ENCODE peak calls at places on chromosomes 12 and 14, in nine cellular contexts. F is OCI-LY7, H is HCT116, W is GM23248, D is GM23338, E is SK-N-SH, U is PC-3, S is MM.1S, Q is neural progenitor cell. I is an unnamed sample.

GRCh38 chr12:11958216-11959091 is 112.3 kb upstream of the BCL2L14 start:
- DNase-seq in H (no peak), U (peak; percentile 81), E (no peak), F (no peak), Q (no peak), W (peak; percentile 97), S (no peak), D (no peak), I (peak; percentile 16)

GRCh38 chr12:114420553-114420952 is 14.6 kb upstream of the TBX5 start:
- DNase-seq in E (no peak), S (no peak), D (no peak), Q (no peak), U (no peak), W (no peak), F (no peak), H (no peak), I (no peak)

GRCh38 chr12:70398862-70399261 is 32.8 kb downstream of the KCNMB4 start:
- DNase-seq in W (no peak), Q (no peak), H (no peak), U (no peak), E (no peak), F (no peak), S (no peak), D (no peak), I (no peak)

GRCh38 chr12:80472912-80473500 is 29.0 kb downstream of the PTPRQ start:
- DNase-seq in W (peak; percentile 69), Q (peak; percentile 61), U (peak; percentile 67), F (peak; percentile 69), H (peak; percentile 53), D (peak; percentile 68), S (peak; percentile 66), E (peak; percentile 20), I (peak; percentile 63)

GRCh38 chr12:1218369-1218768 is 227.3 kb downstream of the ERC1 start:
- DNase-seq in W (no peak), Q (no peak), U (no peak), E (no peak), D (no peak), H (no peak), S (no peak), F (no peak), I (no peak)

GRCh38 chr14:36901846-36902245 is 240.2 kb downstream of the PAX9 start:
- DNase-seq in D (no peak), U (peak; percentile 87), Q (no peak), W (peak; percentile 3), S (no peak), E (no peak), F (no peak), H (no peak), I (no peak)

GRCh38 chr14:74804219-74804825 is 41.2 kb downstream of the YLPM1 start:
- DNase-seq in W (peak; percentile 81), F (peak; percentile 57), D (peak; percentile 72), H (peak; percentile 33), U (peak; percentile 64), E (peak; percentile 44), Q (peak; percentile 11), S (peak; percentile 6), I (peak; percentile 23)

GRCh38 chr12:113863455-113863845 is 102.7 kb downstream of the RBM19 start:
- DNase-seq in H (no peak), E (no peak), Q (no peak), S (no peak), W (no peak), D (no peak), U (no peak), F (no peak), I (no peak)

GRCh38 chr12:89709994-89710872 is 1.6 kb upstream of the ATP2B1 start:
- DNase-seq in U (peak; percentile 26), F (peak; percentile 58), Q (peak; percentile 77), D (peak; percentile 76), S (no peak), H (no peak), W (peak; percentile 74), E (no peak), I (peak; percentile 69)

GRCh38 chr14:71645656-71646055 is 286.6 kb upstream of the RGS6 start:
- DNase-seq in S (no peak), U (no peak), H (no peak), Q (no peak), D (no peak), E (no peak), W (peak; percentile 93), F (no peak), I (no peak)

GRCh38 chr12:6390084-6390799 is 6.3 kb downstream of the LTBR start:
- DNase-seq in D (no peak), Q (no peak), H (no peak), E (no peak), W (no peak), U (no peak), S (no peak), F (no peak), I (no peak)

GRCh38 chr12:98751580-98752115 is 106.6 kb downstream of the APAF1 start:
- DNase-seq in H (no peak), Q (no peak), S (no peak), W (no peak), D (no peak), F (no peak), E (no peak), U (no peak), I (no peak)

GRCh38 chr12:68342966-68343365 is 10.8 kb upstream of the MDM1 start:
- DNase-seq in F (no peak), U (no peak), S (no peak), H (no peak), D (no peak), W (no peak), E (no peak), Q (no peak), I (no peak)

GRCh38 chr12:52522346-52523011 is 2.3 kb upstream of the KRT5 start:
- DNase-seq in U (no peak), S (no peak), W (peak; percentile 50), Q (no peak), E (no peak), D (no peak), F (no peak), H (peak; percentile 27), I (no peak)

GRCh38 chr12:113889076-113889475 is 77.0 kb downstream of the RBM19 start:
- DNase-seq in W (peak; percentile 18), H (no peak), E (peak; percentile 45), Q (no peak), F (no peak), D (peak; percentile 6), S (no peak), U (no peak), I (no peak)

GRCh38 chr12:29743801-29744200 is 39.9 kb downstream of the TMTC1 start:
- DNase-seq in D (peak; percentile 13), Q (no peak), W (peak; percentile 78), S (no peak), E (no peak), F (no peak), H (no peak), U (peak; percentile 72), I (peak; percentile 12)

GRCh38 chr14:103185051-103186027 is 62.1 kb downstream of the TNFAIP2 start:
- DNase-seq in U (peak; percentile 80), H (peak; percentile 40), F (peak; percentile 62), Q (peak; percentile 53), E (peak; percentile 65), D (peak; percentile 68), W (peak; percentile 49), S (peak; percentile 17), I (peak; percentile 66)

GRCh38 chr14:81246561-81247270 is 26.0 kb upstream of the GTF2A1 start:
- DNase-seq in H (no peak), U (peak; percentile 69), D (no peak), W (peak; percentile 81), Q (no peak), S (no peak), E (no peak), F (no peak), I (no peak)

GRCh38 chr12:41795066-41795465 is 349.6 kb downstream of the GXYLT1 start:
- DNase-seq in E (no peak), H (no peak), F (no peak), W (peak; percentile 31), U (peak; percentile 4), Q (no peak), D (no peak), S (no peak), I (no peak)
- TF ChIP-seq EZH2phosphoT487 in E (no peak), H (no peak), F (no peak), W (no peak), U (no peak), Q (no peak), D (no peak), S (no peak), I (no peak)

GRCh38 chr12:105319691-105320209 is 10.7 kb upstream of the C12orf75 start:
- DNase-seq in H (no peak), S (no peak), U (no peak), D (peak; percentile 41), E (no peak), W (no peak), F (peak; percentile 73), Q (no peak), I (no peak)
- H3K36me3 ChIP-seq in H (no peaks in the 10 kb centered on the region), S (no peaks in the 10 kb centered on the region), U (no peaks in the 10 kb centered on the region), D (no peaks in the 10 kb centered on the region), E (no peaks in the 10 kb centered on the region), W (no peaks in the 10 kb centered on the region), F (no peaks in the 10 kb centered on the region), Q (no peaks in the 10 kb centered on the region), I (no peaks in the 10 kb centered on the region)

GRCh38 chr14:92704036-92704804 is 44.2 kb downstream of the LGMN start:
- DNase-seq in W (no peak), F (peak; percentile 53), E (no peak), Q (no peak), U (no peak), D (no peak), H (no peak), S (peak; percentile 58), I (no peak)
- TF ChIP-seq EZH2phosphoT487 in W (no peak), F (no peak), E (no peak), Q (no peak), U (no peak), D (no peak), H (no peak), S (no peak), I (no peak)

GRCh38 chr12:122312926-122313325 is 46.6 kb upstream of the VPS33A start:
- DNase-seq in E (no peak), H (no peak), D (no peak), Q (no peak), U (no peak), W (no peak), F (no peak), S (no peak), I (no peak)
- H3K36me3 ChIP-seq in E (peaks cover 31% of the 10 kb centered on the region), H (peaks cover 10% of the 10 kb centered on the region), D (no peaks in the 10 kb centered on the region), Q (no peaks in the 10 kb centered on the region), U (peaks cover 55% of the 10 kb centered on the region), W (peaks cover 34% of the 10 kb centered on the region), F (no peaks in the 10 kb centered on the region), S (no peaks in the 10 kb centered on the region), I (no peaks in the 10 kb centered on the region)

DNA sequence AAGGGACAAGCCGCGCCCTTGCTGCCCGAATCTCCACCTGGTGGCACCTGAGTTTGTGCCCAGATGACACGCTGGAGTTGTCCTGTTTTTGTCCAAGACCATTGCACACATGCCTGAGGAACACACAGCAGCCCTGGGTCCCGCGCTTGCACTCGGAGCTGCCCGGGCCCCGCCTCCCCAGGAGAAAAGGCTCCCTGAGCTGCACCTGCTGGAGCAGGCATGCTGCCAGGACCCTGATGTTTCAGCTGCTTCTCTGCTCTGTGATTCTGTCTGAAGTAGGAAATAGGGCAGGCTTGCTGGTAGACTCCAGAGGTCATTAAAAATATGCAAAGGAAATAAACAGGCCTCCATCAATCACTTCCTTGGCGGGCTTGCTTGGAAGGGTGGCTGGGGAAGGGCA is 271.6 kb downstream of the CACNA1C start:
- DNase-seq in Q (no peak), S (no peak), U (no peak), E (no peak), H (no peak), W (no peak), F (no peak), D (no peak), I (no peak)
- TF ChIP-seq EZH2phosphoT487 in Q (no peak), S (no peak), U (no peak), E (no peak), H (no peak), W (no peak), F (no peak), D (no peak), I (no peak)

I was measured in hepatocyte.